ENCODE peak calls at places on chromosomes 2 and 18, in nine cellular contexts. B, K, E, I, F, R, A, O and S are unnamed samples.

GRCh38 chr2:101041413-101041812 is 39.3 kb downstream of the RPL31 start:
- DNase-seq in B (no peak), K (no peak), E (no peak), I (no peak), F (no peak), R (peak; percentile 65), A (no peak), O (no peak), S (no peak)

GRCh38 chr18:35694803-35695202 is 113.3 kb downstream of the GALNT1 start:
- DNase-seq in B (no peak), K (no peak), E (no peak), I (no peak), F (no peak), R (no peak), A (no peak), O (no peak), S (no peak)

GRCh38 chr2:99397251-99397920 is 60.2 kb downstream of the EIF5B start:
- DNase-seq in B (no peak), K (no peak), E (no peak), I (no peak), F (no peak), R (no peak), A (no peak), O (no peak), S (no peak)

GRCh38 chr2:184543832-184544231 is 54.5 kb upstream of the ZNF804A start:
- DNase-seq in B (no peak), K (no peak), E (no peak), I (no peak), F (no peak), R (no peak), A (no peak), O (no peak), S (no peak)

GRCh38 chr2:169716938-169717690 is 16.5 kb upstream of the KLHL23 start:
- DNase-seq in B (no peak), K (no peak), E (no peak), I (no peak), F (no peak), R (peak; percentile 6), A (peak; percentile 85), O (no peak), S (peak; percentile 55)

GRCh38 chr2:74379851-74380789 is at the start of gene DCTN1:
- DNase-seq in B (peak; percentile 69), K (peak; percentile 56), E (no peak), I (no peak), F (peak; percentile 76), R (peak; percentile 73), A (peak; percentile 57), O (no peak), S (no peak)

GRCh38 chr2:179850188-179850587 is 11.2 kb downstream of the ZNF385B start:
- DNase-seq in B (no peak), K (no peak), E (no peak), I (no peak), F (peak; percentile 28), R (peak; percentile 58), A (no peak), O (peak; percentile 38), S (no peak)

GRCh38 chr2:172859821-172860707 is 124.4 kb downstream of the RAPGEF4 start:
- DNase-seq in B (no peak), K (no peak), E (no peak), I (no peak), F (peak; percentile 8), R (no peak), A (no peak), O (no peak), S (no peak)

GRCh38 chr2:43136862-43137261 is 89.5 kb downstream of the ZFP36L2 start:
- DNase-seq in B (peak; percentile 28), K (no peak), E (peak; percentile 84), I (peak; percentile 57), F (no peak), R (no peak), A (no peak), O (no peak), S (no peak)

GRCh38 chr2:122009546-122009945 is 254.1 kb downstream of the TSN start:
- DNase-seq in B (no peak), K (no peak), E (no peak), I (no peak), F (no peak), R (no peak), A (no peak), O (no peak), S (no peak)

GRCh38 chr2:168470188-168470879 is 14.3 kb downstream of the CERS6 start:
- DNase-seq in B (no peak), K (no peak), E (no peak), I (no peak), F (no peak), R (no peak), A (no peak), O (no peak), S (no peak)

GRCh38 chr18:33212363-33212762 is 228.2 kb downstream of the CCDC178 start:
- DNase-seq in B (no peak), K (no peak), E (no peak), I (no peak), F (no peak), R (no peak), A (no peak), O (no peak), S (no peak)

GRCh38 chr18:9779630-9780029 is 71.5 kb downstream of the RAB31 start:
- DNase-seq in B (no peak), K (no peak), E (no peak), I (no peak), F (no peak), R (peak; percentile 61), A (peak; percentile 52), O (no peak), S (no peak)

GRCh38 chr2:96685592-96686459 is 43.3 kb downstream of the FER1L5 start:
- DNase-seq in B (no peak), K (no peak), E (no peak), I (no peak), F (no peak), R (peak; percentile 3), A (no peak), O (no peak), S (no peak)

GRCh38 chr18:8359076-8359475 is 250.2 kb upstream of the RAB12 start:
- DNase-seq in B (no peak), K (no peak), E (no peak), I (no peak), F (no peak), R (no peak), A (no peak), O (no peak), S (no peak)

GRCh38 chr2:236554629-236555282 is 14.9 kb upstream of the ACKR3 start:
- DNase-seq in B (no peak), K (no peak), E (no peak), I (no peak), F (no peak), R (no peak), A (no peak), O (no peak), S (no peak)

GRCh38 chr2:148812306-148812705 is 62.7 kb upstream of the KIF5C start:
- DNase-seq in B (peak; percentile 61), K (no peak), E (no peak), I (no peak), F (peak; percentile 21), R (peak; percentile 85), A (no peak), O (no peak), S (peak; percentile 13)

GRCh38 chr2:133810559-133810958 is 242.3 kb upstream of the NCKAP5 start:
- DNase-seq in B (no peak), K (no peak), E (no peak), I (no peak), F (no peak), R (no peak), A (no peak), O (no peak), S (no peak)